ENCODE peak calls at places on chromosomes 6 and 20, in ten cellular contexts. C, U, E, A, M, I, H, J, V and K are unnamed samples.
A peak's percentile ranks its signal among the peaks of the same experiment; 100 is the strongest.

GRCh38 chr20:33159713-33160112 is 8.2 kb upstream of the BPIFA2 start:
- DNase-seq in C (no peak), U (no peak), E (no peak), A (no peak), M (no peak), I (no peak), H (no peak), J (no peak), V (no peak), K (no peak)

GRCh38 chr6:21679761-21680265 is 86.3 kb downstream of the SOX4 start:
- DNase-seq in C (peak; percentile 68), U (no peak), E (no peak), A (no peak), M (no peak), I (peak; percentile 51), H (no peak), J (peak; percentile 83), V (no peak), K (peak; percentile 70)

GRCh38 chr6:132937466-132937906 is 123.1 kb downstream of the RPS12 start:
- DNase-seq in C (peak; percentile 41), U (peak; percentile 80), E (no peak), A (no peak), M (peak; percentile 12), I (no peak), H (no peak), J (peak; percentile 54), V (no peak), K (peak; percentile 69)

GRCh38 chr6:108169801-108170606 is 4.2 kb downstream of the NR2E1 start:
- DNase-seq in C (no peak), U (no peak), E (no peak), A (no peak), M (no peak), I (no peak), H (no peak), J (no peak), V (no peak), K (no peak)

GRCh38 chr6:170286934-170287265 is 4.0 kb downstream of the DLL1 start:
- DNase-seq in C (no peak), U (no peak), E (no peak), A (no peak), M (no peak), I (no peak), H (no peak), J (no peak), V (no peak), K (no peak)

GRCh38 chr6:71879016-71879415 is 7.3 kb upstream of the RIMS1 start:
- DNase-seq in C (no peak), U (no peak), E (no peak), A (no peak), M (no peak), I (no peak), H (no peak), J (no peak), V (no peak), K (no peak)

GRCh38 chr20:62088258-62089127 is 22.8 kb upstream of the TAF4 start:
- DNase-seq in C (peak; percentile 50), U (no peak), E (no peak), A (no peak), M (no peak), I (peak; percentile 84), H (no peak), J (peak; percentile 82), V (no peak), K (peak; percentile 94)

GRCh38 chr20:17556842-17557674 is 12.8 kb upstream of the DSTN start:
- DNase-seq in C (no peak), U (no peak), E (peak; percentile 63), A (no peak), M (peak; percentile 70), I (no peak), H (no peak), J (peak; percentile 58), V (peak; percentile 76), K (peak; percentile 65)

GRCh38 chr6:163651910-163652309 is 237.4 kb downstream of the QKI start:
- DNase-seq in C (no peak), U (peak; percentile 10), E (no peak), A (no peak), M (no peak), I (no peak), H (no peak), J (no peak), V (no peak), K (peak; percentile 18)

GRCh38 chr6:2999621-3000455 is at the start of gene NQO2:
- DNase-seq in C (no peak), U (peak; percentile 96), E (peak; percentile 93), A (peak; percentile 95), M (peak; percentile 91), I (peak; percentile 34), H (peak; percentile 98), J (peak; percentile 89), V (peak; percentile 90), K (peak; percentile 88)

GRCh38 chr6:118400582-118400981 is 147.5 kb upstream of the PLN start:
- DNase-seq in C (no peak), U (no peak), E (no peak), A (no peak), M (no peak), I (no peak), H (no peak), J (no peak), V (no peak), K (peak; percentile 22)

DNA sequence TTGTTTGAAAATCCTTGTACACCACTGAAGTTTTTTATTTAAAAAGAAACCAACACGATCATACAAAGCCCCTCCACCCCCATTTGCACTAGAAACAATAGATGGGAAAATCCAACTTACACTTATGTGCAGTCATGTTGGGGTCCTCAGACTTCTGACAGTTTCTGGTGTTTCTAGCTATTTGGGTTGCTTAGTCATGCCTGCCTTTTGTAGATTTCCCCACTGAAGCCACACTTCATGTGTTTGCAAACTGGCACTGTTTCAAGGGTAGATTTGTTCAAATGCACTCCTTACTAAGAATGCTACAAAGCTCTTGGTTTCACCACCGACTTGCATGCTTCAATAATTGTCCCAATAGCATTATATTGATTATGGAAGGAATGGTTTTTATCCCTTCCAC is 1.5 kb downstream of the SH3BGRL2 start:
- DNase-seq in C (no peak), U (no peak), E (no peak), A (no peak), M (no peak), I (no peak), H (peak; percentile 12), J (no peak), V (no peak), K (no peak)
- H3K4me3 ChIP-seq in C (no peak overlapping the region), U (peak overlapping the region; percentile 66), E (peak overlapping the region; percentile 88), A (no peak overlapping the region), M (peak overlapping the region; percentile 79), I (no peak overlapping the region), H (peak overlapping the region; percentile 70), J (no peak overlapping the region), V (no peak overlapping the region), K (no peak overlapping the region)

GRCh38 chr20:53940883-53941546 is 129.4 kb downstream of the BCAS1 start:
- DNase-seq in C (peak; percentile 80), U (no peak), E (no peak), A (no peak), M (peak; percentile 48), I (no peak), H (peak; percentile 64), J (peak; percentile 96), V (no peak), K (peak; percentile 53)

GRCh38 chr20:53942973-53943372 is 127.4 kb downstream of the BCAS1 start:
- DNase-seq in C (no peak), U (no peak), E (no peak), A (no peak), M (no peak), I (no peak), H (peak; percentile 31), J (no peak), V (no peak), K (no peak)

GRCh38 chr20:53941680-53942079 is 128.7 kb downstream of the BCAS1 start:
- DNase-seq in C (no peak), U (no peak), E (no peak), A (no peak), M (no peak), I (no peak), H (no peak), J (no peak), V (no peak), K (no peak)

GRCh38 chr20:53943522-53944291 is 126.7 kb downstream of the BCAS1 start:
- DNase-seq in C (no peak), U (peak; percentile 57), E (no peak), A (no peak), M (peak; percentile 28), I (no peak), H (peak; percentile 77), J (peak; percentile 66), V (no peak), K (peak; percentile 32)

GRCh38 chr20:53942121-53942816 is 128.1 kb downstream of the BCAS1 start:
- DNase-seq in C (no peak), U (peak; percentile 35), E (no peak), A (no peak), M (no peak), I (no peak), H (peak; percentile 64), J (no peak), V (no peak), K (peak; percentile 72)
- TF ChIP-seq CTCF in C (no peak), U (no peak), E (no peak), A (no peak), M (no peak), I (no peak), H (no peak), J (no peak), V (no peak), K (no peak)

GRCh38 chr6:106102034-106102433 is 15.9 kb downstream of the PRDM1 start:
- DNase-seq in C (no peak), U (no peak), E (no peak), A (no peak), M (no peak), I (no peak), H (peak; percentile 34), J (no peak), V (no peak), K (no peak)
- H3K4me3 ChIP-seq in C (no peak overlapping the region), U (no peak overlapping the region), E (no peak overlapping the region), A (peak overlapping the region; percentile 7), M (no peak overlapping the region), I (no peak overlapping the region), H (no peak overlapping the region), J (no peak overlapping the region), V (no peak overlapping the region), K (no peak overlapping the region)

GRCh38 chr6:160930547-160931377 is 60.8 kb upstream of the MAP3K4 start:
- DNase-seq in C (no peak), U (peak; percentile 81), E (peak; percentile 76), A (peak; percentile 21), M (peak; percentile 72), I (peak; percentile 52), H (no peak), J (peak; percentile 87), V (peak; percentile 75), K (peak; percentile 76)

GRCh38 chr6:160929831-160930230 is 61.7 kb upstream of the MAP3K4 start:
- DNase-seq in C (no peak), U (no peak), E (no peak), A (no peak), M (no peak), I (no peak), H (no peak), J (no peak), V (no peak), K (no peak)

GRCh38 chr6:160931378-160932343 is 59.9 kb upstream of the MAP3K4 start:
- DNase-seq in C (no peak), U (no peak), E (no peak), A (no peak), M (no peak), I (no peak), H (no peak), J (no peak), V (no peak), K (no peak)

GRCh38 chr6:160934157-160934556 is 57.4 kb upstream of the MAP3K4 start:
- DNase-seq in C (no peak), U (no peak), E (no peak), A (no peak), M (no peak), I (no peak), H (no peak), J (no peak), V (no peak), K (no peak)

GRCh38 chr6:160933256-160933655 is 58.3 kb upstream of the MAP3K4 start:
- DNase-seq in C (no peak), U (peak; percentile 61), E (no peak), A (no peak), M (no peak), I (no peak), H (no peak), J (no peak), V (no peak), K (no peak)
- TF ChIP-seq CTCF in C (no peak), U (peak; percentile 11), E (no peak), A (no peak), M (no peak), I (no peak), H (no peak), J (peak; percentile 18), V (no peak), K (no peak)